ENCODE peak calls at places on chromosomes 5 and 9, in ten cellular contexts. L is GM19239; D is activated CD4-positive, alpha-beta T cell treated with anti-CD3 and anti-CD28 coated beads, Interleukin-2, amount 50 U/mL, for 48 hours; P is left cardiac atrium; T is ecto neural progenitor cell; J is HCEC 1CT; X is fibroblast of mammary gland; A is NCI-H460; G is stimulated activated CD8-positive, alpha-beta memory T cell treated with anti-CD3 and anti-CD28 coated beads, Interleukin-4, amount 100 ng/mL, for 24 hours; B is iPS DF 19.7. V is an unnamed sample.
A peak's percentile ranks its signal among the peaks of the same experiment; 100 is the strongest.

GRCh38 chr5:128002420-128002819 is 81.1 kb upstream of the SLC12A2 start:
- DNase-seq in L (no peak), D (no peak), P (no peak), T (no peak), J (no peak), X (no peak), A (no peak), G (no peak), B (no peak), V (no peak)

GRCh38 chr5:10192309-10192708 is 57.4 kb downstream of the ATPSCKMT start:
- DNase-seq in L (no peak), D (no peak), P (no peak), T (no peak), J (peak; percentile 88), X (peak; percentile 66), A (no peak), G (no peak), B (no peak), V (no peak)

GRCh38 chr5:116583085-116583766 is 8.6 kb upstream of the SEMA6A start:
- DNase-seq in L (no peak), D (no peak), P (no peak), T (no peak), J (peak; percentile 1), X (peak; percentile 30), A (no peak), G (no peak), B (no peak), V (no peak)

GRCh38 chr9:90808890-90809685 is 7.5 kb downstream of the SYK start:
- DNase-seq in L (no peak), D (no peak), P (no peak), T (no peak), J (no peak), X (no peak), A (no peak), G (no peak), B (no peak), V (no peak)

GRCh38 chr9:74951107-74951720 is 1.5 kb downstream of the C9orf40 start:
- DNase-seq in L (no peak), D (peak; percentile 13), P (no peak), T (no peak), J (no peak), X (no peak), A (no peak), G (no peak), B (no peak), V (no peak)

GRCh38 chr5:95962785-95963184 is 1.1 kb upstream of the ELL2 start:
- DNase-seq in L (no peak), D (peak; percentile 40), P (peak; percentile 29), T (no peak), J (no peak), X (no peak), A (no peak), G (no peak), B (peak; percentile 69), V (no peak)

GRCh38 chr5:107474361-107474723 is 196.4 kb downstream of the EFNA5 start:
- DNase-seq in L (no peak), D (no peak), P (no peak), T (no peak), J (peak; percentile 34), X (no peak), A (no peak), G (no peak), B (no peak), V (no peak)

GRCh38 chr5:72283358-72283757 is 36.7 kb downstream of the MRPS27 start:
- DNase-seq in L (no peak), D (no peak), P (no peak), T (no peak), J (no peak), X (peak; percentile 12), A (no peak), G (no peak), B (no peak), V (no peak)

GRCh38 chr9:33524431-33524947 is 438 bp downstream of the ANKRD18B start:
- DNase-seq in L (no peak), D (peak; percentile 34), P (peak; percentile 21), T (peak; percentile 63), J (no peak), X (no peak), A (no peak), G (no peak), B (no peak), V (no peak)

GRCh38 chr9:135224921-135225541 is 137.6 kb downstream of the OLFM1 start:
- DNase-seq in L (no peak), D (no peak), P (no peak), T (no peak), J (no peak), X (no peak), A (no peak), G (no peak), B (no peak), V (no peak)

GRCh38 chr9:120480707-120481106 is 99.3 kb downstream of the CDK5RAP2 start:
- DNase-seq in L (no peak), D (no peak), P (no peak), T (no peak), J (peak; percentile 29), X (peak; percentile 78), A (no peak), G (no peak), B (no peak), V (no peak)

GRCh38 chr9:77841739-77842386 is 189.7 kb downstream of the GNAQ start:
- DNase-seq in L (no peak), D (no peak), P (no peak), T (no peak), J (peak; percentile 18), X (no peak), A (no peak), G (no peak), B (no peak), V (no peak)

GRCh38 chr5:55694152-55694830 is 17.8 kb downstream of the SLC38A9 start:
- DNase-seq in L (no peak), D (no peak), P (no peak), T (no peak), J (peak; percentile 35), X (peak; percentile 56), A (peak; percentile 57), G (no peak), B (no peak), V (no peak)

GRCh38 chr5:79845448-79846197 is 145.4 kb downstream of the MTX3 start:
- DNase-seq in L (no peak), D (peak; percentile 29), P (no peak), T (no peak), J (peak; percentile 90), X (peak; percentile 96), A (no peak), G (no peak), B (no peak), V (no peak)

GRCh38 chr5:65020492-65020891 is 251.8 kb downstream of the CWC27 start:
- DNase-seq in L (no peak), D (no peak), P (no peak), T (no peak), J (no peak), X (peak; percentile 43), A (no peak), G (no peak), B (no peak), V (no peak)

GRCh38 chr5:55418994-55419991 is 111.5 kb downstream of the MTREX start:
- DNase-seq in L (no peak), D (no peak), P (no peak), T (no peak), J (peak; percentile 85), X (peak; percentile 78), A (no peak), G (no peak), B (no peak), V (no peak)

GRCh38 chr9:91503650-91504007 is 80.0 kb upstream of the NFIL3 start:
- DNase-seq in L (no peak), D (no peak), P (no peak), T (no peak), J (no peak), X (peak; percentile 35), A (no peak), G (no peak), B (no peak), V (no peak)

GRCh38 chr9:75378036-75378435 is 289.7 kb downstream of the OSTF1 start:
- DNase-seq in L (no peak), D (no peak), P (peak; percentile 84), T (no peak), J (no peak), X (peak; percentile 11), A (peak; percentile 18), G (no peak), B (no peak), V (no peak)

GRCh38 chr9:111615928-111616327 is 15.2 kb upstream of the DNAJC25 start:
- DNase-seq in L (no peak), D (no peak), P (no peak), T (no peak), J (no peak), X (no peak), A (no peak), G (no peak), B (no peak), V (no peak)

GRCh38 chr5:172765766-172766286 is 5.2 kb downstream of the DUSP1 start:
- DNase-seq in L (no peak), D (no peak), P (no peak), T (no peak), J (no peak), X (peak; percentile 95), A (no peak), G (no peak), B (no peak), V (no peak)

GRCh38 chr5:60492958-60493357 is 207.0 kb downstream of the DEPDC1B start:
- DNase-seq in L (no peak), D (no peak), P (no peak), T (no peak), J (peak; percentile 71), X (peak; percentile 57), A (peak; percentile 93), G (no peak), B (no peak), V (no peak)

GRCh38 chr9:14155237-14155636 is 158.7 kb downstream of the NFIB start:
- DNase-seq in L (no peak), D (no peak), P (no peak), T (no peak), J (no peak), X (no peak), A (no peak), G (no peak), B (no peak), V (no peak)

GRCh38 chr5:15757103-15757502 is 257.1 kb downstream of the FBXL7 start:
- DNase-seq in L (no peak), D (no peak), P (no peak), T (no peak), J (peak; percentile 41), X (peak; percentile 33), A (no peak), G (no peak), B (no peak), V (no peak)

GRCh38 chr9:107180206-107180605 is 102.9 kb upstream of the RAD23B start:
- DNase-seq in L (no peak), D (no peak), P (no peak), T (no peak), J (peak; percentile 27), X (peak; percentile 18), A (no peak), G (no peak), B (no peak), V (no peak)

GRCh38 chr5:173455599-173455957 is 127.4 kb upstream of the STC2 start:
- DNase-seq in L (no peak), D (no peak), P (no peak), T (no peak), J (no peak), X (no peak), A (no peak), G (no peak), B (no peak), V (no peak)

V was measured in amygdala.